ENCODE peak calls at places on chromosome 2, in five cellular contexts. One of them, this sample, is unnamed.

GRCh38 chr2:219035942-219036341 is 5.4 kb downstream of the CFAP65 start:
- DNase-seq in CD4-positive, alpha-beta memory T cell: no peak
- DNase-seq in tibial nerve: no peak
- DNase-seq in mesenchymal stem cell: no peak
- DNase-seq in H1: no peak
- DNase-seq in this sample: no peak

GRCh38 chr2:1731512-1731962 is 12.8 kb downstream of the PXDN start:
- DNase-seq in CD4-positive, alpha-beta memory T cell: no peak
- DNase-seq in tibial nerve: no peak
- DNase-seq in mesenchymal stem cell: peak; percentile 94
- DNase-seq in H1: no peak
- DNase-seq in this sample: no peak

GRCh38 chr2:85057236-85057635 is 76.0 kb upstream of the TCF7L1 start:
- DNase-seq in CD4-positive, alpha-beta memory T cell: no peak
- DNase-seq in tibial nerve: no peak
- DNase-seq in mesenchymal stem cell: no peak
- DNase-seq in H1: no peak
- DNase-seq in this sample: no peak

GRCh38 chr2:20491739-20492531 is 45.1 kb downstream of the RHOB start:
- DNase-seq in CD4-positive, alpha-beta memory T cell: no peak
- DNase-seq in tibial nerve: no peak
- DNase-seq in mesenchymal stem cell: peak; percentile 61
- DNase-seq in H1: no peak
- DNase-seq in this sample: no peak

GRCh38 chr2:37323770-37324535 is 680 bp downstream of the PRKD3 start:
- DNase-seq in CD4-positive, alpha-beta memory T cell: peak; percentile 53
- DNase-seq in tibial nerve: no peak
- DNase-seq in mesenchymal stem cell: peak; percentile 54
- DNase-seq in H1: no peak
- DNase-seq in this sample: peak; percentile 61

GRCh38 chr2:46487667-46488333 is 8.4 kb downstream of the TMEM247 start:
- DNase-seq in CD4-positive, alpha-beta memory T cell: no peak
- DNase-seq in tibial nerve: peak; percentile 25
- DNase-seq in mesenchymal stem cell: peak; percentile 68
- DNase-seq in H1: no peak
- DNase-seq in this sample: no peak

GRCh38 chr2:176527141-176527901 is 258.1 kb downstream of the MTX2 start:
- DNase-seq in CD4-positive, alpha-beta memory T cell: no peak
- DNase-seq in tibial nerve: no peak
- DNase-seq in mesenchymal stem cell: no peak
- DNase-seq in H1: no peak
- DNase-seq in this sample: no peak

GRCh38 chr2:131394147-131394931 is 30.4 kb upstream of the RAB6D start:
- DNase-seq in CD4-positive, alpha-beta memory T cell: no peak
- DNase-seq in tibial nerve: no peak
- DNase-seq in mesenchymal stem cell: no peak
- DNase-seq in H1: no peak
- DNase-seq in this sample: no peak

GRCh38 chr2:109238580-109238979 is 109.6 kb downstream of the SH3RF3 start:
- DNase-seq in CD4-positive, alpha-beta memory T cell: peak; percentile 24
- DNase-seq in tibial nerve: no peak
- DNase-seq in mesenchymal stem cell: peak; percentile 97
- DNase-seq in H1: no peak
- DNase-seq in this sample: peak; percentile 43

GRCh38 chr2:231522418-231523180 is 7.6 kb downstream of the NMUR1 start:
- DNase-seq in CD4-positive, alpha-beta memory T cell: no peak
- DNase-seq in tibial nerve: no peak
- DNase-seq in mesenchymal stem cell: peak; percentile 61
- DNase-seq in H1: no peak
- DNase-seq in this sample: no peak

GRCh38 chr2:79981316-79981715 is 323.2 kb downstream of the LRRTM1 start:
- DNase-seq in CD4-positive, alpha-beta memory T cell: no peak
- DNase-seq in tibial nerve: no peak
- DNase-seq in mesenchymal stem cell: no peak
- DNase-seq in H1: no peak
- DNase-seq in this sample: no peak

GRCh38 chr2:240639566-240639965 is 14.3 kb downstream of the GPR35 start:
- DNase-seq in CD4-positive, alpha-beta memory T cell: no peak
- DNase-seq in tibial nerve: no peak
- DNase-seq in mesenchymal stem cell: no peak
- DNase-seq in H1: no peak
- DNase-seq in this sample: no peak

GRCh38 chr2:148794558-148794957 is 80.5 kb upstream of the KIF5C start:
- DNase-seq in CD4-positive, alpha-beta memory T cell: no peak
- DNase-seq in tibial nerve: no peak
- DNase-seq in mesenchymal stem cell: peak; percentile 50
- DNase-seq in H1: no peak
- DNase-seq in this sample: no peak

GRCh38 chr2:62199392-62200125 is 3.6 kb downstream of the B3GNT2 start:
- DNase-seq in CD4-positive, alpha-beta memory T cell: no peak
- DNase-seq in tibial nerve: no peak
- DNase-seq in mesenchymal stem cell: peak; percentile 41
- DNase-seq in H1: no peak
- DNase-seq in this sample: no peak

GRCh38 chr2:74053959-74054715 is 69.4 kb downstream of the TET3 start:
- DNase-seq in CD4-positive, alpha-beta memory T cell: no peak
- DNase-seq in tibial nerve: no peak
- DNase-seq in mesenchymal stem cell: no peak
- DNase-seq in H1: no peak
- DNase-seq in this sample: no peak

GRCh38 chr2:216633616-216634316 is 546 bp downstream of the IGFBP2 start:
- DNase-seq in CD4-positive, alpha-beta memory T cell: no peak
- DNase-seq in tibial nerve: no peak
- DNase-seq in mesenchymal stem cell: peak; percentile 36
- DNase-seq in H1: no peak
- DNase-seq in this sample: no peak

GRCh38 chr2:38945372-38945771 is 55.7 kb downstream of the ARHGEF33 start:
- DNase-seq in CD4-positive, alpha-beta memory T cell: no peak
- DNase-seq in tibial nerve: no peak
- DNase-seq in mesenchymal stem cell: peak; percentile 19
- DNase-seq in H1: no peak
- DNase-seq in this sample: no peak

GRCh38 chr2:15302154-15302553 is 259.0 kb downstream of the NBAS start:
- DNase-seq in CD4-positive, alpha-beta memory T cell: no peak
- DNase-seq in tibial nerve: no peak
- DNase-seq in mesenchymal stem cell: peak; percentile 62
- DNase-seq in H1: no peak
- DNase-seq in this sample: no peak

GRCh38 chr2:72015281-72015680 is 132.4 kb downstream of the CYP26B1 start:
- DNase-seq in CD4-positive, alpha-beta memory T cell: no peak
- DNase-seq in tibial nerve: no peak
- DNase-seq in mesenchymal stem cell: no peak
- DNase-seq in H1: no peak
- DNase-seq in this sample: no peak

GRCh38 chr2:152061383-152061782 is 37.5 kb downstream of the CACNB4 start:
- DNase-seq in CD4-positive, alpha-beta memory T cell: no peak
- DNase-seq in tibial nerve: no peak
- DNase-seq in mesenchymal stem cell: no peak
- DNase-seq in H1: no peak
- DNase-seq in this sample: no peak

GRCh38 chr2:152062130-152063091 is 36.4 kb downstream of the CACNB4 start:
- DNase-seq in CD4-positive, alpha-beta memory T cell: no peak
- DNase-seq in tibial nerve: no peak
- DNase-seq in mesenchymal stem cell: peak; percentile 65
- DNase-seq in H1: no peak
- DNase-seq in this sample: no peak

GRCh38 chr2:152067823-152068222 is 31.0 kb downstream of the CACNB4 start:
- DNase-seq in CD4-positive, alpha-beta memory T cell: no peak
- DNase-seq in tibial nerve: no peak
- DNase-seq in mesenchymal stem cell: no peak
- DNase-seq in H1: no peak
- DNase-seq in this sample: no peak

GRCh38 chr2:152065945-152066344 is 32.9 kb downstream of the CACNB4 start:
- DNase-seq in CD4-positive, alpha-beta memory T cell: no peak
- DNase-seq in tibial nerve: no peak
- DNase-seq in mesenchymal stem cell: no peak
- DNase-seq in H1: no peak
- DNase-seq in this sample: no peak

DNA sequence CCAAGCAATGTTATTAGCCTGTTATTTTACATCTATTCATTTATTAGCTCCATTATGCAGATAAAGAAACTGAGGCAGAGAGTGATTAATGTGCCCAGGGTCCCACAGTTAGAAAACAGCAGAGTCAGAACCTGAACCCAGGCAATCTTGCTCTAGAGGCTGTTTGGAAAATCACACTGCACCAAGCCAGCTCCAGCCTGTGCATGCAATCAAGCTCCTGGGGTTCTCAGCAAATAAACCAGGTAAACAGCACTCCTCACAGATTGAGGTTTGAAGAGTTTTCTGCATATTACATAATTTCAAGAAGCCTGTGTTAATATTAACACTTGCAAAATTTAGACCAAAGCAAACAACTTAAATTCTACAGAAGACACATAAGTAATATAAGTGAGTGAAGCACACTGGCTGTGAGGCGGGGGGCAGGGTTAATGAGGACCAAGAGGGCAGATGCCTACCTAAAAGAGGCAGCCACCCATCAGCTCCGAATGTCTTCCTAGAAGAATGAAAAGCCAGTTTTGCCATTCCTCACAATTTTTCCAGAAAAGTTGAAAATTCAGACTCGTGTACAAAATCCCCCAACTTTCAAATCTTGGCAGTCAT is 35.4 kb downstream of the CACNB4 start:
- DNase-seq in CD4-positive, alpha-beta memory T cell: no peak
- DNase-seq in tibial nerve: no peak
- DNase-seq in mesenchymal stem cell: no peak
- DNase-seq in H1: no peak
- DNase-seq in this sample: no peak
- H3K4me3 ChIP-seq in CD4-positive, alpha-beta memory T cell: no peak overlapping the region
- H3K4me3 ChIP-seq in tibial nerve: no peak overlapping the region
- H3K4me3 ChIP-seq in mesenchymal stem cell: no peak overlapping the region
- H3K4me3 ChIP-seq in H1: no peak overlapping the region
- H3K4me3 ChIP-seq in this sample: no peak overlapping the region

GRCh38 chr2:3379339-3379646 is 201 bp upstream of the TRAPPC12 start:
- DNase-seq in CD4-positive, alpha-beta memory T cell: no peak
- DNase-seq in tibial nerve: no peak
- DNase-seq in mesenchymal stem cell: no peak
- DNase-seq in H1: no peak
- DNase-seq in this sample: no peak
- H3K4me3 ChIP-seq in CD4-positive, alpha-beta memory T cell: peak overlapping the region; percentile 90
- H3K4me3 ChIP-seq in tibial nerve: peak overlapping the region; percentile 75
- H3K4me3 ChIP-seq in mesenchymal stem cell: peak overlapping the region; percentile 90
- H3K4me3 ChIP-seq in H1: peak overlapping the region; percentile 82
- H3K4me3 ChIP-seq in this sample: peak overlapping the region; percentile 88

DNA sequence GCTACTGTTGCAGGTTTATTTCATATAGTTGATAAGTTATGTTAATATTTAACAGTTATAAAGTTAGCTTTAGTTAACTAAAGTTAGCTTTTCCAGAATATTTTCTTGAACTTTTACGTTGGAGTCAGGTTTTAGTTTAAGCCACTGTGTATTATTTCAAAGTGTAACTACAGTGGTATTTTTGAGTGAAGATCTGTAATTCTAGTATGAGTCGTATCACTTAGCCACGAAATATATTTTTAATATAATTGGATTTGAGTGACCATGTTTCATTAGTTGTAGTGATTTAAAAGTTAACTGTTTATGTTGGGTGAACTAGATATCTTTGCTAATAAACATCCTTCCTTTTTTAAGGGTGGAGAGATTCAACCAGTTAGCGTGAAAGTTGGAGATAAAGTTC is 2.5 kb downstream of the HSPE1 start:
- DNase-seq in CD4-positive, alpha-beta memory T cell: no peak
- DNase-seq in tibial nerve: no peak
- DNase-seq in mesenchymal stem cell: no peak
- DNase-seq in H1: no peak
- DNase-seq in this sample: no peak
- H3K4me3 ChIP-seq in CD4-positive, alpha-beta memory T cell: no peak overlapping the region
- H3K4me3 ChIP-seq in tibial nerve: no peak overlapping the region
- H3K4me3 ChIP-seq in mesenchymal stem cell: no peak overlapping the region
- H3K4me3 ChIP-seq in H1: no peak overlapping the region
- H3K4me3 ChIP-seq in this sample: no peak overlapping the region

DNA sequence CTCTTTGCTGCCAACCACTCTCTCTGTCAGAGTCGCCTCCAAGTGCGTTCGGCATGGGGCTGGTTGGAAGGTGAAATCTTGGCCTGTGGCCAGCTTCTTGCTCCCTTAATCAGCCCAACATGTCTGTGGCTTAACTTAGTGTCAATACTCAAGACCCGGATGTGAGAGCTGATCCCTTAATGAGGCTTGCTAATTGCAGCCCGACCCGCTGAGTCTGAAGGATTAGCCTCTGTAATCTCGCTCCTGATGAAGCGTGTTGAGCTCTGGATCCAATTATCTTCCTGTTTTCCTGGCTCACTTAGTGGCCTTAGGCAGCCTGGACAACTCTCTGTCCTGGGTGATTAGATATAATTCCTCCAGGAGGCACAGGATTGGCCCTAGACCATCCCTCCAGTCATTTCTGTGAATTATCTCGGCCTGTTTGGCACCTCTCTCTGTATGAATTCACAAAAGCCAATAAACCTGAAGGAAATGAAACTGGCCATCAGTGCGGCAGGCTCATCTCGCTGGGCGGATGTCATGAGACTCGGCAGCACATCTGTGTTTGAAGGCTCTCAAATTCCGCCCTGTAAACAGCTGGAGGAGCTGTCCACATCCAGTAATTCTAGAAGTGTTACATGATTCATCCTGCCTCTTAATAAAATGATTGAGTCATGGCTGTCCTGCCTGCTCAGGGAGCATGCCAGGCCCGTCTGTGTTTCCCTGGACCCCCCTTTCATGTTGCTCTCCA is 38.5 kb downstream of the ACOXL start:
- DNase-seq in CD4-positive, alpha-beta memory T cell: no peak
- DNase-seq in tibial nerve: no peak
- DNase-seq in mesenchymal stem cell: peak; percentile 29
- DNase-seq in H1: no peak
- DNase-seq in this sample: no peak
- H3K4me3 ChIP-seq in CD4-positive, alpha-beta memory T cell: no peak overlapping the region
- H3K4me3 ChIP-seq in tibial nerve: no peak overlapping the region
- H3K4me3 ChIP-seq in mesenchymal stem cell: no peak overlapping the region
- H3K4me3 ChIP-seq in H1: no peak overlapping the region
- H3K4me3 ChIP-seq in this sample: no peak overlapping the region